ENCODE peak calls at places on chromosome 10, in nine cellular contexts. U is upper lobe of left lung, H is esophagus muscularis mucosa, W is suprapubic skin, M is A549, R is transverse colon, A is GM12878, P is ovary, T is tibial nerve. S is an unnamed sample.

GRCh38 chr10:30445716-30446115 is 11.7 kb downstream of the MAP3K8 start:
- DNase-seq in U (no peak), A (no peak), P (no peak), H (no peak), T (no peak), M (no peak), W (no peak), R (no peak), S (no peak)

GRCh38 chr10:91354166-91354565 is 56.0 kb upstream of the HECTD2 start:
- DNase-seq in T (no peak), H (no peak), U (no peak), W (no peak), A (no peak), M (no peak), R (no peak), P (no peak), S (no peak)

GRCh38 chr10:124743188-124744046 is 761 bp downstream of the FAM53B start:
- DNase-seq in P (peak; percentile 70), U (peak; percentile 90), M (peak; percentile 54), R (no peak), T (no peak), H (peak; percentile 92), A (no peak), W (peak; percentile 77), S (peak; percentile 46)

GRCh38 chr10:71765176-71765906 is 8.0 kb downstream of the VSIR start:
- DNase-seq in P (no peak), T (no peak), M (no peak), H (no peak), R (no peak), U (no peak), A (no peak), W (no peak), S (no peak)

GRCh38 chr10:794382-794956 is 105.0 kb upstream of the DIP2C start:
- DNase-seq in A (no peak), H (no peak), T (peak; percentile 1), R (no peak), W (peak; percentile 44), U (no peak), M (no peak), P (peak; percentile 20), S (no peak)

GRCh38 chr10:100738055-100738827 is 7.1 kb upstream of the PAX2 start:
- DNase-seq in M (no peak), U (peak; percentile 39), H (no peak), T (no peak), A (no peak), R (no peak), P (no peak), W (no peak), S (no peak)

GRCh38 chr10:130218181-130218641 is 82.0 kb downstream of the GLRX3 start:
- DNase-seq in P (no peak), R (no peak), M (no peak), A (no peak), T (no peak), W (peak; percentile 37), U (no peak), H (no peak), S (no peak)

GRCh38 chr10:128530301-128530700 is 404.1 kb upstream of the MKI67 start:
- DNase-seq in R (no peak), U (no peak), H (no peak), T (no peak), A (no peak), W (no peak), P (no peak), M (peak; percentile 20), S (no peak)

GRCh38 chr10:82934429-82934828 is 1059.4 kb downstream of the NRG3 start:
- DNase-seq in A (no peak), T (no peak), M (no peak), W (no peak), H (no peak), U (no peak), P (no peak), R (no peak), S (no peak)

GRCh38 chr10:50361946-50362345 is 110.6 kb upstream of the ASAH2 start:
- DNase-seq in R (no peak), M (no peak), A (no peak), U (no peak), T (no peak), W (no peak), P (no peak), H (no peak), S (no peak)

GRCh38 chr10:128263891-128264688 is 137.9 kb upstream of the MKI67 start:
- DNase-seq in H (no peak), T (peak; percentile 50), P (peak; percentile 50), U (no peak), M (peak; percentile 33), A (no peak), R (peak; percentile 62), W (no peak), S (peak; percentile 54)

GRCh38 chr10:72041491-72041890 is 46.9 kb downstream of the SPOCK2 start:
- DNase-seq in M (no peak), P (no peak), H (no peak), U (no peak), W (no peak), T (no peak), A (no peak), R (no peak), S (no peak)

GRCh38 chr10:69489506-69490090 is 38.3 kb downstream of the TSPAN15 start:
- DNase-seq in R (no peak), H (no peak), A (no peak), M (no peak), T (no peak), W (peak; percentile 34), P (no peak), U (no peak), S (no peak)

GRCh38 chr10:7053195-7053594 is 357.6 kb downstream of the SFMBT2 start:
- DNase-seq in U (no peak), A (no peak), M (no peak), W (no peak), R (no peak), T (no peak), P (no peak), H (no peak), S (no peak)

GRCh38 chr10:131065673-131066331 is 245.7 kb downstream of the TCERG1L start:
- DNase-seq in W (no peak), T (no peak), M (no peak), R (no peak), H (no peak), U (no peak), P (peak; percentile 79), A (no peak), S (no peak)

GRCh38 chr10:71266147-71266917 is 52.7 kb upstream of the SLC29A3 start:
- DNase-seq in A (no peak), R (peak; percentile 61), T (no peak), W (no peak), M (no peak), P (peak; percentile 72), U (peak; percentile 81), H (peak; percentile 92), S (peak; percentile 81)

GRCh38 chr10:89553064-89553734 is 17.8 kb upstream of the SLC16A12 start:
- DNase-seq in U (no peak), H (no peak), R (no peak), P (no peak), A (no peak), W (no peak), T (no peak), M (peak; percentile 41), S (no peak)

GRCh38 chr10:132066186-132066585 is 440 bp downstream of the JAKMIP3 start:
- DNase-seq in U (no peak), W (peak; percentile 53), R (no peak), H (no peak), T (no peak), M (peak; percentile 28), P (no peak), A (no peak), S (no peak)

GRCh38 chr10:103929396-103929921 is 11.5 kb upstream of the STN1 start:
- DNase-seq in A (no peak), R (no peak), M (no peak), U (no peak), P (no peak), W (no peak), T (no peak), H (peak; percentile 42), S (no peak)

GRCh38 chr10:15824498-15824897 is 35.8 kb downstream of the MINDY3 start:
- DNase-seq in P (no peak), R (no peak), W (no peak), T (no peak), A (no peak), H (no peak), M (peak; percentile 3), U (no peak), S (no peak)

GRCh38 chr10:86703176-86703575 is 34.9 kb downstream of the LDB3 start:
- DNase-seq in U (no peak), T (no peak), W (no peak), M (no peak), H (no peak), R (no peak), A (no peak), P (no peak), S (no peak)
- TF ChIP-seq EP300 in U (no peak), T (no peak), W (no peak), M (no peak), H (no peak), R (no peak), A (no peak), P (no peak), S (no peak)

GRCh38 chr10:92848441-92849233 is at the start of gene EXOC6:
- DNase-seq in T (peak; percentile 38), M (peak; percentile 54), W (peak; percentile 86), H (no peak), P (peak; percentile 87), R (peak; percentile 86), A (peak; percentile 20), U (peak; percentile 97), S (peak; percentile 85)
- TF ChIP-seq CTCF in T (peak; percentile 16), M (peak; percentile 49), W (no peak), H (peak; percentile 31), P (no peak), R (no peak), A (no peak), U (no peak), S (no peak)

DNA sequence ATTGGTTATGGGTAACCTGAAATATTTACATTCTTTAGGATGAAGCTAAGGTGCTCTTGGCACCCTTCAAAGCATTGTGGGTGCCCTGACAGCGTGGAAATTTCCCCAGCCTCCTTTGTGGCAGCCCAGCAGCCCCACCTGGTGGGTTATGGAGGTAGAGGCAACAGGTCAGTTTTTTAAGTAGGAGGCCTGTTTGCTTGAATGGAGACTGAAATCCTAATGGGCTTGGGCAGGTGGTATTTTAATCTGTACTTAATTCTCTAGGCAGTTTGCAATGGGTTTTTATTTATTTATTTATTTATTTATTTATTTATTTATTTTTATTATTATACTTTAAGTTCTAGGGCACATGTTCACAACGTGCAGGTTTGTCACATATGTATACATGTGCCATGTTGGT is 139.4 kb downstream of the EPC1 start:
- DNase-seq in W (no peak), A (no peak), U (no peak), H (no peak), M (peak; percentile 51), P (peak; percentile 36), T (no peak), R (peak; percentile 73), S (peak; percentile 78)
- TF ChIP-seq EP300 in W (no peak), A (no peak), U (no peak), H (no peak), M (no peak), P (no peak), T (no peak), R (no peak), S (no peak)

DNA sequence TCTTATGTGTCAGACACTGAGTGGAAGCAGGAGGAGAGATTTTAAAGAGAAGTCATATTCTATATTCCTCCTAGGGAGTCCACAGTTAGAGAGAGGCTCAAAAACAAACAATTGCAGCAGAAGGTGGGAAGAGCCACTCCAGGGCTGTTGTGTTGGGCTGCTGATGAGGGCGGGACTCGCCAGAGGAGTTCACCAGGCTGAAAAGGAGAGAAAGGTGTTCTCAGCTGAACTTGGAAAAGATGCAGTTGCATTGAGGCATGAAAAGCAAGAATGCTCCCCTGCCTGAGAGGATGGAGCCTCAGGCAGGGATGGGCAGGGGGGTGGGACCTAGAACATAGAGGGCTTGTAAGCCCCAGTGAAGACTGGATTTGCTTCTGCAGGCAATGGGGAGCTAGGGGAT is 324.2 kb downstream of the CXCL12 start:
- DNase-seq in R (no peak), P (no peak), W (no peak), T (no peak), A (no peak), U (no peak), M (no peak), H (peak; percentile 80), S (no peak)
- TF ChIP-seq CTCF in R (no peak), P (no peak), W (no peak), T (no peak), A (no peak), U (no peak), M (no peak), H (no peak), S (no peak)

S was measured in stomach.